ENCODE peak calls at places on chromosomes 11 and 22, in seven cellular contexts. O is NCI-H2029; A is hippocampal formation; H is hypothalamus; D is stimulated activated CD4-positive, alpha-beta T cell treated with anti-CD3 and anti-CD28 coated beads, Interleukin-15, amount 100 ng/mL, for 1 hour; M is MG63; L is ecto neural progenitor cell. G is an unnamed sample.

GRCh38 chr11:133903875-133904817 is 52.6 kb downstream of the IGSF9B start:
- DNase-seq in O (no peak), A (no peak), M (no peak), D (no peak), L (no peak), H (no peak), G (no peak)

GRCh38 chr22:18059473-18059872 is 18.3 kb upstream of the PEX26 start:
- DNase-seq in L (no peak), A (no peak), H (no peak), O (no peak), M (no peak), D (no peak), G (no peak)

GRCh38 chr11:130782361-130783221 is 133.7 kb downstream of the SNX19 start:
- DNase-seq in O (no peak), D (no peak), A (no peak), M (no peak), L (peak), H (no peak), G (no peak)

GRCh38 chr22:27749597-27750225 is 51.8 kb downstream of the MN1 start:
- DNase-seq in H (no peak), O (no peak), L (peak), M (no peak), A (no peak), D (no peak), G (no peak)

GRCh38 chr22:40434101-40434500 is 63.7 kb downstream of the SGSM3 start:
- DNase-seq in A (no peak), M (no peak), D (no peak), H (no peak), O (no peak), L (no peak), G (no peak)

GRCh38 chr11:114073506-114074381 is 14.2 kb downstream of the ZBTB16 start:
- DNase-seq in L (no peak), M (no peak), H (no peak), O (peak), A (no peak), D (no peak), G (no peak)

GRCh38 chr11:123151366-123151765 is 43.7 kb downstream of the CLMP start:
- DNase-seq in O (no peak), M (no peak), D (no peak), L (no peak), H (no peak), A (no peak), G (no peak)

GRCh38 chr22:37258005-37258790 is 14.1 kb upstream of the RAC2 start:
- DNase-seq in O (no peak), D (no peak), H (no peak), M (no peak), A (no peak), L (no peak), G (no peak)

GRCh38 chr11:120877746-120878365 is 146.0 kb upstream of the TBCEL start:
- DNase-seq in O (peak), D (no peak), H (no peak), M (no peak), L (no peak), A (no peak), G (no peak)

GRCh38 chr11:61102667-61103491 is 590 bp downstream of the CD5 start:
- DNase-seq in H (no peak), O (no peak), L (no peak), A (no peak), M (no peak), D (no peak), G (no peak)

GRCh38 chr11:130023204-130023603 is 20.6 kb upstream of the PRDM10 start:
- DNase-seq in M (peak), A (no peak), D (no peak), H (no peak), L (no peak), O (no peak), G (no peak)

GRCh38 chr11:9852465-9852864 is 188.6 kb downstream of the SWAP70 start:
- DNase-seq in A (no peak), O (no peak), D (no peak), H (no peak), M (no peak), L (no peak), G (no peak)

GRCh38 chr22:45200862-45201511 is 37.3 kb downstream of the NUP50 start:
- DNase-seq in L (no peak), H (no peak), M (peak), D (no peak), A (no peak), O (no peak), G (no peak)

GRCh38 chr11:22666700-22667439 is 459 bp downstream of the GAS2 start:
- DNase-seq in M (peak), L (peak), D (no peak), O (no peak), A (peak), H (no peak), G (no peak)

GRCh38 chr22:46262449-46263207 is 515 bp downstream of the PKDREJ start:
- DNase-seq in M (no peak), O (peak), A (no peak), L (peak), D (no peak), H (no peak), G (no peak)